ENCODE peak calls at places on chromosome 21, in nine cellular contexts. One of them, this sample, is unnamed.

GRCh38 chr21:37424987-37425386 is 58.4 kb downstream of the DYRK1A start:
- DNase-seq in spleen: no peak
- DNase-seq in upper lobe of right lung: no peak
- DNase-seq in ovary: no peak
- DNase-seq in brain microvascular endothelial cell: no peak
- DNase-seq in GM23248: no peak
- DNase-seq in fibroblast of lung: no peak
- DNase-seq in tibial artery: no peak
- DNase-seq in body of pancreas: no peak
- DNase-seq in this sample: no peak

GRCh38 chr21:20639026-20639425 is 359.2 kb upstream of the NCAM2 start:
- DNase-seq in spleen: no peak
- DNase-seq in upper lobe of right lung: no peak
- DNase-seq in ovary: no peak
- DNase-seq in brain microvascular endothelial cell: no peak
- DNase-seq in GM23248: no peak
- DNase-seq in fibroblast of lung: no peak
- DNase-seq in tibial artery: no peak
- DNase-seq in body of pancreas: no peak
- DNase-seq in this sample: no peak

GRCh38 chr21:19237603-19238002 is 834.0 kb upstream of the TMPRSS15 start:
- DNase-seq in spleen: no peak
- DNase-seq in upper lobe of right lung: no peak
- DNase-seq in ovary: no peak
- DNase-seq in brain microvascular endothelial cell: no peak
- DNase-seq in GM23248: no peak
- DNase-seq in fibroblast of lung: no peak
- DNase-seq in tibial artery: no peak
- DNase-seq in body of pancreas: no peak
- DNase-seq in this sample: no peak

GRCh38 chr21:38561613-38562012 is 63.3 kb upstream of the ERG start:
- DNase-seq in spleen: no peak
- DNase-seq in upper lobe of right lung: no peak
- DNase-seq in ovary: no peak
- DNase-seq in brain microvascular endothelial cell: no peak
- DNase-seq in GM23248: no peak
- DNase-seq in fibroblast of lung: no peak
- DNase-seq in tibial artery: no peak
- DNase-seq in body of pancreas: no peak
- DNase-seq in this sample: no peak

GRCh38 chr21:34743831-34744230 is 75.0 kb downstream of the CLIC6 start:
- DNase-seq in spleen: no peak
- DNase-seq in upper lobe of right lung: no peak
- DNase-seq in ovary: no peak
- DNase-seq in brain microvascular endothelial cell: peak
- DNase-seq in GM23248: peak
- DNase-seq in fibroblast of lung: peak
- DNase-seq in tibial artery: peak
- DNase-seq in body of pancreas: no peak
- DNase-seq in this sample: no peak

GRCh38 chr21:29299046-29299905 is 554 bp downstream of the BACH1 start:
- DNase-seq in spleen: peak
- DNase-seq in upper lobe of right lung: peak
- DNase-seq in ovary: peak
- DNase-seq in brain microvascular endothelial cell: peak
- DNase-seq in GM23248: peak
- DNase-seq in fibroblast of lung: peak
- DNase-seq in tibial artery: peak
- DNase-seq in body of pancreas: peak
- DNase-seq in this sample: no peak

GRCh38 chr21:27831821-27832569 is 865.1 kb upstream of the ADAMTS5 start:
- DNase-seq in spleen: no peak
- DNase-seq in upper lobe of right lung: no peak
- DNase-seq in ovary: no peak
- DNase-seq in brain microvascular endothelial cell: no peak
- DNase-seq in GM23248: peak
- DNase-seq in fibroblast of lung: peak
- DNase-seq in tibial artery: no peak
- DNase-seq in body of pancreas: no peak
- DNase-seq in this sample: no peak

GRCh38 chr21:26127918-26128317 is 42.7 kb downstream of the APP start:
- DNase-seq in spleen: no peak
- DNase-seq in upper lobe of right lung: no peak
- DNase-seq in ovary: no peak
- DNase-seq in brain microvascular endothelial cell: peak
- DNase-seq in GM23248: peak
- DNase-seq in fibroblast of lung: peak
- DNase-seq in tibial artery: no peak
- DNase-seq in body of pancreas: no peak
- DNase-seq in this sample: no peak

GRCh38 chr21:45164838-45165237 is 90.5 kb downstream of the ADARB1 start:
- DNase-seq in spleen: no peak
- DNase-seq in upper lobe of right lung: no peak
- DNase-seq in ovary: no peak
- DNase-seq in brain microvascular endothelial cell: no peak
- DNase-seq in GM23248: no peak
- DNase-seq in fibroblast of lung: no peak
- DNase-seq in tibial artery: no peak
- DNase-seq in body of pancreas: no peak
- DNase-seq in this sample: no peak

GRCh38 chr21:43902441-43902840 is 37.4 kb downstream of the AGPAT3 start:
- DNase-seq in spleen: no peak
- DNase-seq in upper lobe of right lung: peak
- DNase-seq in ovary: peak
- DNase-seq in brain microvascular endothelial cell: no peak
- DNase-seq in GM23248: no peak
- DNase-seq in fibroblast of lung: no peak
- DNase-seq in tibial artery: peak
- DNase-seq in body of pancreas: no peak
- DNase-seq in this sample: no peak
- H3K27ac ChIP-seq in spleen: peak
- H3K27ac ChIP-seq in upper lobe of right lung: peak
- H3K27ac ChIP-seq in ovary: no peak
- H3K27ac ChIP-seq in brain microvascular endothelial cell: no peak
- H3K27ac ChIP-seq in GM23248: no peak
- H3K27ac ChIP-seq in fibroblast of lung: no peak
- H3K27ac ChIP-seq in tibial artery: no peak
- H3K27ac ChIP-seq in body of pancreas: no peak
- H3K27ac ChIP-seq in this sample: no peak

GRCh38 chr21:15414057-15414456 is 315.7 kb upstream of the USP25 start:
- DNase-seq in spleen: no peak
- DNase-seq in upper lobe of right lung: no peak
- DNase-seq in ovary: no peak
- DNase-seq in brain microvascular endothelial cell: no peak
- DNase-seq in GM23248: no peak
- DNase-seq in fibroblast of lung: no peak
- DNase-seq in tibial artery: no peak
- DNase-seq in body of pancreas: no peak
- DNase-seq in this sample: no peak
- H3K27ac ChIP-seq in spleen: no peak
- H3K27ac ChIP-seq in upper lobe of right lung: no peak
- H3K27ac ChIP-seq in ovary: no peak
- H3K27ac ChIP-seq in brain microvascular endothelial cell: no peak
- H3K27ac ChIP-seq in GM23248: no peak
- H3K27ac ChIP-seq in fibroblast of lung: no peak
- H3K27ac ChIP-seq in tibial artery: no peak
- H3K27ac ChIP-seq in body of pancreas: no peak
- H3K27ac ChIP-seq in this sample: no peak

GRCh38 chr21:16855164-16855667 is 657.6 kb upstream of the CXADR start:
- DNase-seq in spleen: no peak
- DNase-seq in upper lobe of right lung: no peak
- DNase-seq in ovary: no peak
- DNase-seq in brain microvascular endothelial cell: no peak
- DNase-seq in GM23248: no peak
- DNase-seq in fibroblast of lung: no peak
- DNase-seq in tibial artery: no peak
- DNase-seq in body of pancreas: no peak
- DNase-seq in this sample: no peak
- H3K27ac ChIP-seq in spleen: no peak
- H3K27ac ChIP-seq in upper lobe of right lung: no peak
- H3K27ac ChIP-seq in ovary: no peak
- H3K27ac ChIP-seq in brain microvascular endothelial cell: no peak
- H3K27ac ChIP-seq in GM23248: no peak
- H3K27ac ChIP-seq in fibroblast of lung: no peak
- H3K27ac ChIP-seq in tibial artery: no peak
- H3K27ac ChIP-seq in body of pancreas: no peak
- H3K27ac ChIP-seq in this sample: no peak

DNA sequence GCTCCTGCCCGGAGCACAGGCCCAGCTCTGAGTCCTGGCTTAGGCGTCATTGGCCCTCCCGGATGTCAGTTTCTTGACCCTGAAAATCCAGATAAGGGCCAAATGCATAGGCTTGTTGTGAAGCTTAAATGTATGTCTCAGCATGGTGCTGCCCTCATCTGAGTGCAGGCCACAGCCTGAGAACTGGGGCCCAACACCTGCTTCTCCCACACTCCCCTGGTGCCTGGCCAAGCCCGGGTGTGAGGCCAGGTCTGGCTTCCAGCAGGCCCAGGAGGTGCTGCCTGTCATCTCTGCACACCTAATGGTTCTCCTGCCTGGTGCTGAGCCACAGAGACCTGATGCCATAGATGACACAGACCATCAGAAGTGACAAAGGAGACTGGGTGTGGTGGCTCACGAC is 14.0 kb downstream of the MX2 start:
- DNase-seq in spleen: no peak
- DNase-seq in upper lobe of right lung: no peak
- DNase-seq in ovary: no peak
- DNase-seq in brain microvascular endothelial cell: no peak
- DNase-seq in GM23248: no peak
- DNase-seq in fibroblast of lung: no peak
- DNase-seq in tibial artery: no peak
- DNase-seq in body of pancreas: no peak
- DNase-seq in this sample: peak
- H3K27ac ChIP-seq in spleen: no peak
- H3K27ac ChIP-seq in upper lobe of right lung: no peak
- H3K27ac ChIP-seq in ovary: no peak
- H3K27ac ChIP-seq in brain microvascular endothelial cell: no peak
- H3K27ac ChIP-seq in GM23248: no peak
- H3K27ac ChIP-seq in fibroblast of lung: no peak
- H3K27ac ChIP-seq in tibial artery: no peak
- H3K27ac ChIP-seq in body of pancreas: no peak
- H3K27ac ChIP-seq in this sample: no peak